ENCODE peak calls at places on chromosomes 16 and 17, in nine cellular contexts. One of them, this sample, is unnamed.

GRCh38 chr16:54657709-54658102 is 273.0 kb upstream of the IRX5 start:
- DNase-seq in spleen: no peak
- DNase-seq in transverse colon: no peak
- DNase-seq in GM12878: no peak
- DNase-seq in GM23338: no peak
- DNase-seq in sigmoid colon: no peak
- DNase-seq in stomach: peak; percentile 57
- DNase-seq in Panc1: no peak
- DNase-seq in suprapubic skin: no peak
- DNase-seq in this sample: peak; percentile 46

GRCh38 chr16:83903739-83904138 is 4.8 kb downstream of the MLYCD start:
- DNase-seq in GM12878: no peak
- DNase-seq in stomach: no peak
- DNase-seq in sigmoid colon: peak; percentile 91
- DNase-seq in GM23338: no peak
- DNase-seq in Panc1: no peak
- DNase-seq in suprapubic skin: no peak
- DNase-seq in transverse colon: peak; percentile 25
- DNase-seq in spleen: no peak
- DNase-seq in this sample: no peak

GRCh38 chr17:81329927-81330883 is 35.1 kb upstream of the SLC38A10 start:
- DNase-seq in suprapubic skin: no peak
- DNase-seq in GM23338: peak; percentile 40
- DNase-seq in stomach: no peak
- DNase-seq in Panc1: no peak
- DNase-seq in sigmoid colon: no peak
- DNase-seq in GM12878: no peak
- DNase-seq in transverse colon: peak; percentile 61
- DNase-seq in spleen: no peak
- DNase-seq in this sample: no peak

GRCh38 chr17:42673885-42674754 is 2.7 kb downstream of the PLEKHH3 start:
- DNase-seq in GM23338: peak; percentile 91
- DNase-seq in spleen: no peak
- DNase-seq in GM12878: no peak
- DNase-seq in sigmoid colon: peak; percentile 89
- DNase-seq in stomach: peak; percentile 45
- DNase-seq in Panc1: no peak
- DNase-seq in suprapubic skin: peak; percentile 83
- DNase-seq in transverse colon: peak; percentile 66
- DNase-seq in this sample: peak; percentile 19

GRCh38 chr17:70313031-70313430 is 143.7 kb downstream of the KCNJ2 start:
- DNase-seq in sigmoid colon: no peak
- DNase-seq in spleen: no peak
- DNase-seq in Panc1: no peak
- DNase-seq in transverse colon: no peak
- DNase-seq in GM23338: no peak
- DNase-seq in suprapubic skin: no peak
- DNase-seq in stomach: no peak
- DNase-seq in GM12878: no peak
- DNase-seq in this sample: no peak

GRCh38 chr16:74730049-74730683 is 29.5 kb upstream of the MLKL start:
- DNase-seq in Panc1: no peak
- DNase-seq in sigmoid colon: no peak
- DNase-seq in spleen: no peak
- DNase-seq in GM12878: no peak
- DNase-seq in GM23338: no peak
- DNase-seq in stomach: peak; percentile 87
- DNase-seq in suprapubic skin: no peak
- DNase-seq in transverse colon: peak; percentile 73
- DNase-seq in this sample: peak; percentile 51

GRCh38 chr17:44900894-44901293 is 1.6 kb upstream of the EFTUD2 start:
- DNase-seq in spleen: no peak
- DNase-seq in transverse colon: no peak
- DNase-seq in stomach: no peak
- DNase-seq in suprapubic skin: peak; percentile 66
- DNase-seq in GM12878: no peak
- DNase-seq in sigmoid colon: peak; percentile 83
- DNase-seq in GM23338: no peak
- DNase-seq in Panc1: no peak
- DNase-seq in this sample: no peak

GRCh38 chr17:42522798-42523278 is 13.2 kb upstream of the NAGLU start:
- DNase-seq in Panc1: no peak
- DNase-seq in GM23338: no peak
- DNase-seq in transverse colon: no peak
- DNase-seq in sigmoid colon: no peak
- DNase-seq in GM12878: no peak
- DNase-seq in spleen: peak; percentile 46
- DNase-seq in suprapubic skin: no peak
- DNase-seq in stomach: no peak
- DNase-seq in this sample: no peak

GRCh38 chr16:46555981-46556380 is 65.2 kb downstream of the SHCBP1 start:
- DNase-seq in GM23338: no peak
- DNase-seq in suprapubic skin: no peak
- DNase-seq in spleen: no peak
- DNase-seq in transverse colon: no peak
- DNase-seq in stomach: no peak
- DNase-seq in sigmoid colon: no peak
- DNase-seq in GM12878: no peak
- DNase-seq in Panc1: no peak
- DNase-seq in this sample: no peak

GRCh38 chr16:66412182-66412581 is 14.9 kb upstream of the BEAN1 start:
- DNase-seq in spleen: no peak
- DNase-seq in GM23338: no peak
- DNase-seq in transverse colon: no peak
- DNase-seq in suprapubic skin: no peak
- DNase-seq in sigmoid colon: no peak
- DNase-seq in stomach: no peak
- DNase-seq in GM12878: no peak
- DNase-seq in Panc1: no peak
- DNase-seq in this sample: no peak

GRCh38 chr16:66405057-66405783 is 21.9 kb upstream of the BEAN1 start:
- DNase-seq in sigmoid colon: no peak
- DNase-seq in GM23338: no peak
- DNase-seq in suprapubic skin: no peak
- DNase-seq in transverse colon: no peak
- DNase-seq in Panc1: no peak
- DNase-seq in spleen: no peak
- DNase-seq in GM12878: no peak
- DNase-seq in stomach: no peak
- DNase-seq in this sample: no peak

GRCh38 chr16:66406534-66407368 is 20.3 kb upstream of the BEAN1 start:
- DNase-seq in stomach: peak; percentile 89
- DNase-seq in sigmoid colon: peak; percentile 90
- DNase-seq in GM12878: no peak
- DNase-seq in GM23338: peak; percentile 93
- DNase-seq in spleen: peak; percentile 96
- DNase-seq in transverse colon: peak; percentile 87
- DNase-seq in suprapubic skin: peak; percentile 93
- DNase-seq in Panc1: peak; percentile 18
- DNase-seq in this sample: peak; percentile 80

GRCh38 chr16:66408181-66409048 is 18.7 kb upstream of the BEAN1 start:
- DNase-seq in spleen: no peak
- DNase-seq in stomach: no peak
- DNase-seq in GM12878: no peak
- DNase-seq in sigmoid colon: no peak
- DNase-seq in transverse colon: no peak
- DNase-seq in suprapubic skin: no peak
- DNase-seq in GM23338: peak; percentile 20
- DNase-seq in Panc1: peak; percentile 58
- DNase-seq in this sample: peak; percentile 19

DNA sequence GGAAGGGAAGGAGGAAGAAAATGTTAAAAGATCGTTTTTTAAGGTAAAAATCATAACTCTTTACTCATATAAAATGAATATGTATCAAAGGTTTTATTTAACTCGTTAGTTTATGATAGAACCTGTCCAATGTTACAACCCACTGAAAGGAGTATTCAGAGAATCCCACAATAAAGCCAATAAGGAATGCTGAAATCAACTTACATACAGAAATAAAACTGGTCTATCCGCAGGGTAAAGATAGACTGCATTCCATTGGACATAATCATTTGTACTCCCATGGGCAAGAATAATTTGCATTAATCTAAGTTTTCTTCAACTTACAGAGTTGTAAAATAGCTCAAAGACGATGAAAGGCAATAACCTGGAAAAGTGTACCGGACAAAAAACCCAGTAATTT is 17.9 kb upstream of the BEAN1 start:
- DNase-seq in GM12878: no peak
- DNase-seq in spleen: no peak
- DNase-seq in Panc1: no peak
- DNase-seq in GM23338: no peak
- DNase-seq in transverse colon: no peak
- DNase-seq in sigmoid colon: no peak
- DNase-seq in suprapubic skin: no peak
- DNase-seq in stomach: no peak
- DNase-seq in this sample: no peak
- H3K27ac ChIP-seq in GM12878: no peak overlapping the region
- H3K27ac ChIP-seq in spleen: peak overlapping the region; percentile 78
- H3K27ac ChIP-seq in Panc1: no peak overlapping the region
- H3K27ac ChIP-seq in GM23338: no peak overlapping the region
- H3K27ac ChIP-seq in transverse colon: peak overlapping the region; percentile 71
- H3K27ac ChIP-seq in sigmoid colon: no peak overlapping the region
- H3K27ac ChIP-seq in suprapubic skin: peak overlapping the region; percentile 81
- H3K27ac ChIP-seq in stomach: no peak overlapping the region
- H3K27ac ChIP-seq in this sample: peak overlapping the region; percentile 40

GRCh38 chr17:57953703-57954420 is 1.4 kb downstream of the CUEDC1 start:
- DNase-seq in Panc1: no peak
- DNase-seq in sigmoid colon: peak; percentile 73
- DNase-seq in stomach: no peak
- DNase-seq in GM12878: no peak
- DNase-seq in spleen: peak; percentile 50
- DNase-seq in GM23338: peak; percentile 57
- DNase-seq in suprapubic skin: no peak
- DNase-seq in transverse colon: no peak
- DNase-seq in this sample: no peak
- H3K4me1 ChIP-seq in Panc1: peaks cover 76% of the 10 kb centered on the region
- H3K4me1 ChIP-seq in sigmoid colon: peaks cover 68% of the 10 kb centered on the region
- H3K4me1 ChIP-seq in stomach: peaks cover 55% of the 10 kb centered on the region
- H3K4me1 ChIP-seq in GM12878: peaks cover 33% of the 10 kb centered on the region
- H3K4me1 ChIP-seq in spleen: peaks cover 30% of the 10 kb centered on the region
- H3K4me1 ChIP-seq in GM23338: peaks cover 41% of the 10 kb centered on the region
- H3K4me1 ChIP-seq in suprapubic skin: peaks cover 54% of the 10 kb centered on the region
- H3K4me1 ChIP-seq in transverse colon: peaks cover 66% of the 10 kb centered on the region
- H3K4me1 ChIP-seq in this sample: peaks cover 5% of the 10 kb centered on the region

GRCh38 chr17:76772842-76773521 is 35.1 kb downstream of the MFSD11 start:
- DNase-seq in GM12878: no peak
- DNase-seq in spleen: no peak
- DNase-seq in sigmoid colon: no peak
- DNase-seq in Panc1: no peak
- DNase-seq in stomach: no peak
- DNase-seq in GM23338: no peak
- DNase-seq in suprapubic skin: no peak
- DNase-seq in transverse colon: no peak
- DNase-seq in this sample: no peak
- TF ChIP-seq POLR2AphosphoS5 in GM12878: no peak
- TF ChIP-seq POLR2AphosphoS5 in spleen: no peak
- TF ChIP-seq POLR2AphosphoS5 in sigmoid colon: no peak
- TF ChIP-seq POLR2AphosphoS5 in Panc1: no peak
- TF ChIP-seq POLR2AphosphoS5 in stomach: no peak
- TF ChIP-seq POLR2AphosphoS5 in GM23338: no peak
- TF ChIP-seq POLR2AphosphoS5 in suprapubic skin: no peak
- TF ChIP-seq POLR2AphosphoS5 in transverse colon: no peak
- TF ChIP-seq POLR2AphosphoS5 in this sample: no peak

DNA sequence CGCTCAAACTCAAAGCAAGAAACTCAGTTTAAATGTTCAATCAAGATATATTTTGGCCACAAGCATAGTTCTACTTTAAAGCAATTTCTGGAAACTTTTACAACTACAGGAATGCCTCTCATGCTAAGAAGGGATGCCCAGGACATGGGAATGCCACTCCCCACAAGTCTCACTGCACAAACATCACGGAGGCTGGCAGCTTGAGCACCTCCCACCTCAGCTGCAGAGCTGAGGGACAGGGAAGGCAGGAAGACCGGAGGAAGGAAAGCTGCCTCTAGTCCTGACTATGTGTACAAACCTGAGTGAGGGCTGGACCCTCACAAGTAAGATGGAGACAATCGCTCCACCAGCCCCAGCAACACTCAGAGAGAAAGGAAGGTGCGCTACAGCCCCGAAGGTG is 5.3 kb downstream of the AXIN1 start:
- DNase-seq in stomach: no peak
- DNase-seq in transverse colon: no peak
- DNase-seq in GM12878: no peak
- DNase-seq in suprapubic skin: no peak
- DNase-seq in GM23338: no peak
- DNase-seq in Panc1: no peak
- DNase-seq in sigmoid colon: no peak
- DNase-seq in spleen: no peak
- DNase-seq in this sample: no peak
- H3K27ac ChIP-seq in stomach: no peak overlapping the region
- H3K27ac ChIP-seq in transverse colon: no peak overlapping the region
- H3K27ac ChIP-seq in GM12878: no peak overlapping the region
- H3K27ac ChIP-seq in suprapubic skin: no peak overlapping the region
- H3K27ac ChIP-seq in GM23338: peak overlapping the region; percentile 39
- H3K27ac ChIP-seq in Panc1: no peak overlapping the region
- H3K27ac ChIP-seq in sigmoid colon: no peak overlapping the region
- H3K27ac ChIP-seq in spleen: no peak overlapping the region
- H3K27ac ChIP-seq in this sample: no peak overlapping the region

GRCh38 chr17:75341784-75342183 is 52.6 kb upstream of the SLC25A19 start:
- DNase-seq in Panc1: no peak
- DNase-seq in spleen: no peak
- DNase-seq in GM12878: no peak
- DNase-seq in stomach: no peak
- DNase-seq in transverse colon: no peak
- DNase-seq in suprapubic skin: no peak
- DNase-seq in sigmoid colon: no peak
- DNase-seq in GM23338: no peak
- DNase-seq in this sample: no peak
- H3K4me1 ChIP-seq in Panc1: peaks cover 6% of the 10 kb centered on the region
- H3K4me1 ChIP-seq in spleen: peaks cover 78% of the 10 kb centered on the region
- H3K4me1 ChIP-seq in GM12878: peaks cover 53% of the 10 kb centered on the region
- H3K4me1 ChIP-seq in stomach: peaks cover 38% of the 10 kb centered on the region
- H3K4me1 ChIP-seq in transverse colon: peaks cover 18% of the 10 kb centered on the region
- H3K4me1 ChIP-seq in suprapubic skin: peaks cover 57% of the 10 kb centered on the region
- H3K4me1 ChIP-seq in sigmoid colon: peaks cover 39% of the 10 kb centered on the region
- H3K4me1 ChIP-seq in GM23338: peaks cover 62% of the 10 kb centered on the region
- H3K4me1 ChIP-seq in this sample: no peaks in the 10 kb centered on the region

GRCh38 chr16:88817785-88818609 is 6.3 kb upstream of the APRT start:
- DNase-seq in spleen: no peak
- DNase-seq in transverse colon: no peak
- DNase-seq in stomach: no peak
- DNase-seq in GM12878: no peak
- DNase-seq in suprapubic skin: no peak
- DNase-seq in Panc1: no peak
- DNase-seq in sigmoid colon: no peak
- DNase-seq in GM23338: no peak
- DNase-seq in this sample: no peak
- TF ChIP-seq POLR2AphosphoS5 in spleen: peak; percentile 32
- TF ChIP-seq POLR2AphosphoS5 in transverse colon: no peak
- TF ChIP-seq POLR2AphosphoS5 in stomach: no peak
- TF ChIP-seq POLR2AphosphoS5 in GM12878: no peak
- TF ChIP-seq POLR2AphosphoS5 in suprapubic skin: no peak
- TF ChIP-seq POLR2AphosphoS5 in Panc1: no peak
- TF ChIP-seq POLR2AphosphoS5 in sigmoid colon: no peak
- TF ChIP-seq POLR2AphosphoS5 in GM23338: no peak
- TF ChIP-seq POLR2AphosphoS5 in this sample: no peak

GRCh38 chr17:82333279-82334171 is at the start of gene SECTM1:
- DNase-seq in stomach: peak; percentile 60
- DNase-seq in GM23338: peak; percentile 71
- DNase-seq in suprapubic skin: peak; percentile 91
- DNase-seq in Panc1: no peak
- DNase-seq in spleen: peak; percentile 91
- DNase-seq in sigmoid colon: peak; percentile 88
- DNase-seq in GM12878: no peak
- DNase-seq in transverse colon: peak; percentile 70
- DNase-seq in this sample: no peak
- H3K27ac ChIP-seq in stomach: peak within 1 kb of the TSS; percentile 84
- H3K27ac ChIP-seq in GM23338: no peak within 1 kb of the TSS
- H3K27ac ChIP-seq in suprapubic skin: peak within 1 kb of the TSS; percentile 59
- H3K27ac ChIP-seq in Panc1: peak within 1 kb of the TSS; percentile 75
- H3K27ac ChIP-seq in spleen: peak within 1 kb of the TSS; percentile 84
- H3K27ac ChIP-seq in sigmoid colon: peak within 1 kb of the TSS; percentile 78
- H3K27ac ChIP-seq in GM12878: no peak within 1 kb of the TSS
- H3K27ac ChIP-seq in transverse colon: peak within 1 kb of the TSS; percentile 72
- H3K27ac ChIP-seq in this sample: peak within 1 kb of the TSS; percentile 78

GRCh38 chr17:67375054-67375427 is 2.0 kb upstream of the PITPNC1 start:
- DNase-seq in GM23338: no peak
- DNase-seq in spleen: no peak
- DNase-seq in stomach: no peak
- DNase-seq in GM12878: no peak
- DNase-seq in sigmoid colon: no peak
- DNase-seq in Panc1: no peak
- DNase-seq in suprapubic skin: no peak
- DNase-seq in transverse colon: no peak
- DNase-seq in this sample: no peak
- H3K4me1 ChIP-seq in GM23338: peaks cover 16% of the 10 kb centered on the region
- H3K4me1 ChIP-seq in spleen: peaks cover 19% of the 10 kb centered on the region
- H3K4me1 ChIP-seq in stomach: peaks cover 10% of the 10 kb centered on the region
- H3K4me1 ChIP-seq in GM12878: no peaks in the 10 kb centered on the region
- H3K4me1 ChIP-seq in sigmoid colon: peaks cover 20% of the 10 kb centered on the region
- H3K4me1 ChIP-seq in Panc1: peaks cover 12% of the 10 kb centered on the region
- H3K4me1 ChIP-seq in suprapubic skin: peaks cover 27% of the 10 kb centered on the region
- H3K4me1 ChIP-seq in transverse colon: peaks cover 12% of the 10 kb centered on the region
- H3K4me1 ChIP-seq in this sample: peaks cover 9% of the 10 kb centered on the region

This sample was measured in prostate gland.